ENCODE peak calls at places on chromosomes 7 and 10, in six cellular contexts. C is transverse colon, L is suprapubic skin, V is IMR-90, T is HCT116, I is lower leg skin. W is an unnamed sample.

GRCh38 chr7:26166681-26167266 is 14.8 kb downstream of the NFE2L3 start:
- DNase-seq in C (no peak), L (no peak), V (no peak), T (no peak), I (no peak), W (no peak)

GRCh38 chr7:33903770-33904679 is 1.3 kb upstream of the BMPER start:
- DNase-seq in C (peak), L (no peak), V (peak), T (no peak), I (no peak), W (peak)

GRCh38 chr7:27992755-27993478 is 187.7 kb downstream of the JAZF1 start:
- DNase-seq in C (no peak), L (no peak), V (no peak), T (no peak), I (peak), W (no peak)

GRCh38 chr7:66642186-66642585 is 13.5 kb downstream of the KCTD7 start:
- DNase-seq in C (no peak), L (no peak), V (no peak), T (no peak), I (no peak), W (no peak)

GRCh38 chr10:12835709-12836108 is 165.8 kb downstream of the CCDC3 start:
- DNase-seq in C (no peak), L (no peak), V (peak), T (peak), I (no peak), W (no peak)

GRCh38 chr10:23630880-23631279 is 192.0 kb downstream of the OTUD1 start:
- DNase-seq in C (no peak), L (no peak), V (no peak), T (no peak), I (no peak), W (no peak)

GRCh38 chr10:88154596-88155250 is 291.3 kb downstream of the PTEN start:
- DNase-seq in C (no peak), L (no peak), V (peak), T (no peak), I (no peak), W (no peak)

GRCh38 chr10:117464176-117464575 is 78.4 kb upstream of the EMX2 start:
- DNase-seq in C (no peak), L (no peak), V (no peak), T (no peak), I (no peak), W (no peak)

GRCh38 chr10:68001000-68001399 is 74.1 kb downstream of the HERC4 start:
- DNase-seq in C (no peak), L (no peak), V (no peak), T (no peak), I (no peak), W (no peak)

GRCh38 chr7:95596183-95597135 is at the start of gene PDK4:
- DNase-seq in C (peak), L (peak), V (peak), T (peak), I (peak), W (peak)

GRCh38 chr10:132388901-132389630 is 7.9 kb upstream of the PWWP2B start:
- DNase-seq in C (peak), L (peak), V (no peak), T (no peak), I (no peak), W (peak)

GRCh38 chr10:117677239-117677638 is 134.7 kb downstream of the EMX2 start:
- DNase-seq in C (no peak), L (no peak), V (no peak), T (peak), I (no peak), W (no peak)

GRCh38 chr7:70608229-70608628 is 523.7 kb upstream of the GALNT17 start:
- DNase-seq in C (no peak), L (no peak), V (no peak), T (no peak), I (no peak), W (no peak)

GRCh38 chr10:127392351-127393235 is 156.5 kb upstream of the NPS start:
- DNase-seq in C (no peak), L (no peak), V (no peak), T (no peak), I (no peak), W (peak)

GRCh38 chr7:53350241-53350640 is 314.8 kb downstream of the POM121L12 start:
- DNase-seq in C (peak), L (no peak), V (no peak), T (no peak), I (no peak), W (peak)

GRCh38 chr7:110181768-110182167 is 909.2 kb upstream of the LRRN3 start:
- DNase-seq in C (no peak), L (no peak), V (no peak), T (no peak), I (no peak), W (no peak)

GRCh38 chr7:110880971-110881370 is 210.0 kb upstream of the LRRN3 start:
- DNase-seq in C (no peak), L (no peak), V (no peak), T (no peak), I (no peak), W (no peak)

GRCh38 chr10:30758341-30758740 is 128.8 kb upstream of the LYZL2 start:
- DNase-seq in C (no peak), L (no peak), V (peak), T (no peak), I (no peak), W (no peak)

GRCh38 chr10:67259319-67259929 is 333.6 kb downstream of the LRRTM3 start:
- DNase-seq in C (no peak), L (no peak), V (no peak), T (no peak), I (no peak), W (no peak)

GRCh38 chr10:57979466-57979865 is 288.2 kb downstream of the IPMK start:
- DNase-seq in C (no peak), L (no peak), V (no peak), T (peak), I (no peak), W (no peak)

GRCh38 chr10:102342462-102342861 is 53.0 kb upstream of the NFKB2 start:
- DNase-seq in C (no peak), L (no peak), V (peak), T (no peak), I (no peak), W (no peak)

GRCh38 chr7:66092654-66093053 is 17.0 kb downstream of the ASL start:
- DNase-seq in C (no peak), L (no peak), V (no peak), T (no peak), I (no peak), W (no peak)

GRCh38 chr10:110746254-110746826 is 102.2 kb downstream of the RBM20 start:
- DNase-seq in C (peak), L (no peak), V (peak), T (peak), I (peak), W (peak)

GRCh38 chr7:673681-674453 is 52.6 kb upstream of the DNAAF5 start:
- DNase-seq in C (no peak), L (no peak), V (no peak), T (no peak), I (no peak), W (no peak)

GRCh38 chr10:25398680-25399079 is 223.9 kb downstream of the GPR158 start:
- DNase-seq in C (no peak), L (no peak), V (no peak), T (no peak), I (no peak), W (no peak)

GRCh38 chr10:23016636-23017035 is 78.7 kb upstream of the MSRB2 start:
- DNase-seq in C (no peak), L (no peak), V (no peak), T (no peak), I (no peak), W (no peak)

GRCh38 chr7:73646785-73647724 is 20.6 kb upstream of the VPS37D start:
- DNase-seq in C (no peak), L (no peak), V (no peak), T (no peak), I (no peak), W (no peak)

GRCh38 chr10:95414016-95414830 is 123.4 kb upstream of the PDLIM1 start:
- DNase-seq in C (no peak), L (no peak), V (no peak), T (no peak), I (no peak), W (no peak)

GRCh38 chr7:64562621-64563275 is at the start of gene ZNF680:
- DNase-seq in C (peak), L (peak), V (peak), T (peak), I (peak), W (peak)

GRCh38 chr10:71963351-71963755 is 842 bp upstream of the CHST3 start:
- DNase-seq in C (no peak), L (no peak), V (no peak), T (no peak), I (no peak), W (no peak)

GRCh38 chr10:85601526-85601925 is 765.1 kb downstream of the GRID1 start:
- DNase-seq in C (no peak), L (peak), V (no peak), T (no peak), I (no peak), W (no peak)

GRCh38 chr7:30817060-30817770 is 46.0 kb downstream of the MINDY4 start:
- DNase-seq in C (no peak), L (no peak), V (peak), T (no peak), I (no peak), W (no peak)

GRCh38 chr7:29189743-29190201 is 4.8 kb upstream of the CHN2 start:
- DNase-seq in C (peak), L (no peak), V (no peak), T (peak), I (peak), W (peak)

GRCh38 chr10:123073187-123073586 is 62.6 kb upstream of the HMX3 start:
- DNase-seq in C (no peak), L (no peak), V (no peak), T (no peak), I (no peak), W (no peak)

GRCh38 chr7:309586-310228 is 19.7 kb downstream of the FOXL3 start:
- DNase-seq in C (no peak), L (no peak), V (no peak), T (no peak), I (no peak), W (no peak)

DNA sequence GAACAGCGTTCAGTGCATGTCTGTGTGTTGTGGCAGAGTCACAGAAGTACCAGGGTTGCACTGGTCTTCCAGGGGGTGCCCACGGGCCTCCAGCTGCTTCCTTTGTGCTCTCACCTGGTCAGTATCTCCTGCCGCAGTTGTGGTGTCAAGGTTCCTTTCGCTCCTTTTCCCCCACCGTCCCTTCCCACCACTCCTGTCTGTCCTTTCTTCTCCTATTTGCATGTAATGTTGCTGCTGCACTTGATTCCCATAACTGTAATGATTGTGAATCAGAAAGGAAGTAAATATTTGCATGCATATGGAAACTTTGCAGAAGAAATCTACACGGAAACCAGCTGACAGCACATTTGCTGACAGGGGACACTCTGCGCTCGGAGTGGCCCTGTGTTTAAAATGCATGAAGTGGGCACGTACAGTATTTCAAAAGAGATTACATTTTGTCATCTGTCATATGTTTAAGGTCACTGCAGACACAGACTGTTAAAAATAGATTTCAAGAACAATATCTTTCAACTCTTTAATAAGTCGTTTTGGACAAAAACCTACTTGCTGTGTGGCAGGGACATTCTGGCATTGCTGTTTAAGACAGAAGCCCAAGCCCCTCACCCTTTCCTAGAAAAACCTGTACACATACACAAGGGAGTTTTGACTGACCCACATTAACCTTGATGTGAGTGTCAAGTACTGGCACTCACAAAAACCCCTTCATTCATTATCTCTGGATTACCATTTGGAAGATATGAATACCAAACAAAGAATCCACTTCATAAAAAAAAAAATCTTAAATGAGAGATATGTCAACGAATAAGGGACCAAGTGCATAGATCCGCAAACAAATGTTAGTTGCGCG is 336.7 kb upstream of the KLF6 start:
- DNase-seq in C (peak), L (no peak), V (no peak), T (no peak), I (no peak), W (no peak)
- H3K4me3 ChIP-seq in C (no peak), L (no peak), V (no peak), T (no peak), I (no peak), W (no peak)

GRCh38 chr7:138630059-138630610 is 71.0 kb downstream of the SVOPL start:
- DNase-seq in C (no peak), L (no peak), V (no peak), T (no peak), I (no peak), W (no peak)

GRCh38 chr7:138632866-138633602 is 68.1 kb downstream of the SVOPL start:
- DNase-seq in C (no peak), L (no peak), V (no peak), T (no peak), I (no peak), W (no peak)

DNA sequence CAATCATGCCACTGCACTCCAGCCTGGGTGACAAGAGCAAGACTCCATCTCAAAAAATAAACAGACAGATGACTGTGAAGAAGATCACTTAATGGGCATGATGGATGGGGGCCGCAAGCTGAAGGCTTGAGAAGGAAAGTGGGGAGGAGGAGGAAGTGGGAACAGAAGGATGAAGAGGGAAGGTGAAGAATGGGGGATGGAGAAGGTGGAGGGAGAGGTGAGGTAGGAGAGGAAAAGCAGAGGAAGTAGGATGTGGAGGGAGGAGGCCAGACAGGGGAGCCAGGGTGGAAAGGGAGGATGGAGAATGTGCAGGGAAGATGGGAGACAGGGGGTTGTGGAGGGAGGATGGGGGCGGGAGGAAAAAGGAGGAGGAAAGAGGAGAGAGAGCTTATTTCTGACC is 68.8 kb downstream of the SVOPL start:
- DNase-seq in C (no peak), L (no peak), V (no peak), T (no peak), I (no peak), W (no peak)
- TF ChIP-seq POLR2A in C (no peak), L (no peak), V (no peak), T (no peak), I (no peak), W (no peak)

DNA sequence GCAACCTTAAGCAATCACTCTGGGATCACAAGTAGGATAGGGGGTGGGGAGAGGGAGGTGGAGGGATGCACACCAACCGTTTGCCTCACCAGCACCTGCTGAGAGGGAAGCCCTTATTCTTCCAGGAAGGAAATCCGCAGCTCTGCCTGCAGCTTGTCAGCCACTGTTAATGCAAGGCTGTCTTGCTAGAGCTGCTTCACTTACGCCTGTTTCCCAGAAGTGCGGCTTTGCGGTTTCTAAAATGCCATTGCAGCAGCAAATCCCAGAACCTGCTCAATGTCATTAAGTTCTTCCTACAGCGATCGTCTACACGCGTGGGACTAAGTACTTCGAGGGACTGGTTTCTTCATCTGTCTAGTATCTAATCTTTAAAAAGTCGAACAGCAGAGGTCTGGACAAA is 191.1 kb downstream of the ZMYND11 start:
- DNase-seq in C (no peak), L (no peak), V (no peak), T (no peak), I (no peak), W (no peak)
- H3K4me3 ChIP-seq in C (no peak), L (no peak), V (no peak), T (no peak), I (no peak), W (no peak)

GRCh38 chr7:135662373-135663114 is at the start of gene STMP1:
- DNase-seq in C (peak), L (peak), V (peak), T (peak), I (peak), W (peak)
- TF ChIP-seq POLR2A in C (peak), L (peak), V (peak), T (peak), I (no peak), W (peak)

GRCh38 chr10:124626759-124627380 is 117.3 kb downstream of the FAM53B start:
- DNase-seq in C (peak), L (no peak), V (no peak), T (no peak), I (no peak), W (no peak)
- H3K4me3 ChIP-seq in C (no peak), L (no peak), V (no peak), T (no peak), I (no peak), W (no peak)

DNA sequence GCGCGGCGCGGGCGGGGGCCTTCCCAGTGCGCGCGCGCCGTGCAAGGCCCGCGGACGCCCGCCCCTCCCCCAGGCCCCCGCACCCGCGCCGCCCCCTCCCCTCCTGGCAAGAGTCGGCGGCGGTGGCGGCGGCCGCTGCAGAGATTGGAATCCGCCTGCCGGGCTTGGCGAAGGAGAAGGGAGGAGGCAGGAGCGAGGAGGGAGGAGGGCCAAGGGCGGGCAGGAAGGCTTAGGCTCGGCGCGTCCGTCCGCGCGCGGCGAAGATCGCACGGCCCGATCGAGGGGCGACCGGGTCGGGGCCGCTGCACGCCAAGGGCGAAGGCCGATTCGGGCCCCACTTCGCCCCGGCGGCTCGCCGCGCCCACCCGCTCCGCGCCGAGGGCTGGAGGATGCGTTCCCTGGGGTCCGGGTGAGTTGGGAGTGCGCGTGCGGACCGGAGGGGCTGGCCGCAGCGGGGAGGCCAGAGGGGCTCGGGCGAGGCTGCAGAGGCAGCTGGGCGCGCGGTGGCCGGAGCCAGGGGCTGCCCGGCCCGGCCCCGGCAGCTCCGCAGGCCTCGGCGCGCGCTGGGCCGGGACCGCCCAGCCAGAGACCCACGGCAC is at the start of gene BMPR1A:
- DNase-seq in C (no peak), L (peak), V (peak), T (no peak), I (peak), W (peak)
- TF ChIP-seq POLR2A in C (no peak), L (no peak), V (no peak), T (no peak), I (no peak), W (no peak)

GRCh38 chr10:3763035-3763456 is 22.0 kb downstream of the KLF6 start:
- DNase-seq in C (peak), L (peak), V (peak), T (peak), I (no peak), W (no peak)

GRCh38 chr10:3763852-3764625 is 21.0 kb downstream of the KLF6 start:
- DNase-seq in C (no peak), L (peak), V (peak), T (no peak), I (no peak), W (no peak)

GRCh38 chr10:3764626-3765375 is 20.2 kb downstream of the KLF6 start:
- DNase-seq in C (peak), L (peak), V (no peak), T (no peak), I (no peak), W (no peak)

GRCh38 chr10:3766046-3766761 is 18.8 kb downstream of the KLF6 start:
- DNase-seq in C (no peak), L (no peak), V (peak), T (no peak), I (no peak), W (no peak)

GRCh38 chr10:3765376-3765667 is 19.7 kb downstream of the KLF6 start:
- DNase-seq in C (no peak), L (no peak), V (no peak), T (no peak), I (no peak), W (no peak)
- H3K4me3 ChIP-seq in C (no peak), L (no peak), V (no peak), T (no peak), I (no peak), W (no peak)

GRCh38 chr7:4775281-4776159 is at the start of gene AP5Z1:
- DNase-seq in C (peak), L (peak), V (peak), T (peak), I (peak), W (peak)
- TF ChIP-seq POLR2A in C (peak), L (peak), V (peak), T (peak), I (no peak), W (peak)

W was measured in body of pancreas.